ENCODE peak calls at places on chromosome 2, in four cellular contexts. One of them, this sample, is unnamed.

GRCh38 chr2:232389327-232389726 is 10.8 kb downstream of the ALPP start:
- DNase-seq in IMR-90: peak; percentile 6
- DNase-seq in Peyer's patch: no peak
- DNase-seq in activated B cell treated with CpG ODN at 0.5 μM for 24 hours: no peak
- DNase-seq in this sample: no peak

GRCh38 chr2:23452853-23453420 is 68.0 kb downstream of the KLHL29 start:
- DNase-seq in IMR-90: peak; percentile 47
- DNase-seq in Peyer's patch: peak; percentile 53
- DNase-seq in activated B cell treated with CpG ODN at 0.5 μM for 24 hours: no peak
- DNase-seq in this sample: no peak

GRCh38 chr2:64142817-64143153 is 1.4 kb downstream of the PELI1 start:
- DNase-seq in IMR-90: peak; percentile 4
- DNase-seq in Peyer's patch: no peak
- DNase-seq in activated B cell treated with CpG ODN at 0.5 μM for 24 hours: no peak
- DNase-seq in this sample: no peak

GRCh38 chr2:202455114-202455513 is 79.0 kb downstream of the BMPR2 start:
- DNase-seq in IMR-90: no peak
- DNase-seq in Peyer's patch: no peak
- DNase-seq in activated B cell treated with CpG ODN at 0.5 μM for 24 hours: no peak
- DNase-seq in this sample: no peak

GRCh38 chr2:112996635-112997034 is 8.6 kb upstream of the IL36A start:
- DNase-seq in IMR-90: no peak
- DNase-seq in Peyer's patch: peak; percentile 69
- DNase-seq in activated B cell treated with CpG ODN at 0.5 μM for 24 hours: no peak
- DNase-seq in this sample: no peak

GRCh38 chr2:120702751-120703150 is 32.9 kb upstream of the GLI2 start:
- DNase-seq in IMR-90: no peak
- DNase-seq in Peyer's patch: no peak
- DNase-seq in activated B cell treated with CpG ODN at 0.5 μM for 24 hours: no peak
- DNase-seq in this sample: no peak

GRCh38 chr2:238127165-238128060 is 11.1 kb upstream of the KLHL30 start:
- DNase-seq in IMR-90: peak; percentile 65
- DNase-seq in Peyer's patch: no peak
- DNase-seq in activated B cell treated with CpG ODN at 0.5 μM for 24 hours: no peak
- DNase-seq in this sample: no peak

GRCh38 chr2:26843041-26843440 is 4.9 kb upstream of the DPYSL5 start:
- DNase-seq in IMR-90: no peak
- DNase-seq in Peyer's patch: no peak
- DNase-seq in activated B cell treated with CpG ODN at 0.5 μM for 24 hours: no peak
- DNase-seq in this sample: no peak

GRCh38 chr2:183597841-183598240 is 473.6 kb downstream of the NUP35 start:
- DNase-seq in IMR-90: no peak
- DNase-seq in Peyer's patch: no peak
- DNase-seq in activated B cell treated with CpG ODN at 0.5 μM for 24 hours: no peak
- DNase-seq in this sample: no peak

GRCh38 chr2:98691307-98691706 is 39.6 kb downstream of the MGAT4A start:
- DNase-seq in IMR-90: no peak
- DNase-seq in Peyer's patch: no peak
- DNase-seq in activated B cell treated with CpG ODN at 0.5 μM for 24 hours: no peak
- DNase-seq in this sample: no peak

GRCh38 chr2:121888189-121888557 is 132.7 kb downstream of the TSN start:
- DNase-seq in IMR-90: no peak
- DNase-seq in Peyer's patch: no peak
- DNase-seq in activated B cell treated with CpG ODN at 0.5 μM for 24 hours: no peak
- DNase-seq in this sample: no peak

GRCh38 chr2:141316103-141316502 is 814.7 kb downstream of the LRP1B start:
- DNase-seq in IMR-90: no peak
- DNase-seq in Peyer's patch: no peak
- DNase-seq in activated B cell treated with CpG ODN at 0.5 μM for 24 hours: no peak
- DNase-seq in this sample: no peak

GRCh38 chr2:72998234-72998651 is 73.3 kb downstream of the SFXN5 start:
- DNase-seq in IMR-90: no peak
- DNase-seq in Peyer's patch: peak; percentile 10
- DNase-seq in activated B cell treated with CpG ODN at 0.5 μM for 24 hours: peak; percentile 4
- DNase-seq in this sample: no peak

DNA sequence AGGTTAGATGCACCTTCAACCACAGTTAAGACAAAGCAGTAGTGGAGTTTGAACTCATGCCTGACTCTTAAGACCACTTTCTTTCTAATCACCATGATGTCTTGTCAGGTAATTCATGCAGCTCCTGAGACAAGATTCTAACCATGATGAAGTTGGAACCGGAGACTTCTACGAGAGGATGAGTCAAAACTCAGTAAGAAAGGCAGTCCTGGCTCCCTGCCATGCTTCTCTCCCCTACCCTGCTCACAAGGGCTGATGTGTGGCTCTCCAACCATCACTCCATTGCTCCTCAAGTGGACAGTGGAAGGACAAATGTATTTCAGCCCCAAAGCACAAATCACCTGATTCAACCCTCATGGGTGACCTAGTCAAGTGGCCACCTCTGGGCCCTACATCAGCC is 3.2 kb downstream of the CYRIA start:
- DNase-seq in IMR-90: peak; percentile 71
- DNase-seq in Peyer's patch: peak; percentile 66
- DNase-seq in activated B cell treated with CpG ODN at 0.5 μM for 24 hours: no peak
- DNase-seq in this sample: no peak
- TF ChIP-seq CTCF in IMR-90: no peak
- TF ChIP-seq CTCF in Peyer's patch: no peak
- TF ChIP-seq CTCF in activated B cell treated with CpG ODN at 0.5 μM for 24 hours: no peak
- TF ChIP-seq CTCF in this sample: no peak

DNA sequence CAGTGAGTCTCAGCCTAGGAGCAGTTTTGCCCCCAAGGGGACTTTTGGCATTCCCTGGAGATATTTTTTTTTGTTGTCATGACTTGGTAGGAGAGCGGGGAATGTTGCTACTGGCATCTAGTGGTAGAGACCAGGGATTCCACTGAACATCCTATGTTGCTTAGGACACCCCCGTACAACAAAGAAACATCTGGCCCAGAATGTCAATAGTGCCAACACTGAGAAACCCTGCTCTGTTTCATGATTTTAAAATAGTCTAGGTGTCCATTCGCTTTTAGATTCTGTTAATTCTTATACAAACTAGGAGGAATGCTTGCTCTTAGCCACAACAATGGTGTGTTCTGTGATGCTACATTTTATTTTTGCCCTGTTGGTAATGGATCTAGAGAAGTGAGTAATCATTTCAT is 225.8 kb upstream of the SIX3 start:
- DNase-seq in IMR-90: peak; percentile 27
- DNase-seq in Peyer's patch: no peak
- DNase-seq in activated B cell treated with CpG ODN at 0.5 μM for 24 hours: no peak
- DNase-seq in this sample: no peak
- TF ChIP-seq CTCF in IMR-90: peak; percentile 49
- TF ChIP-seq CTCF in Peyer's patch: no peak
- TF ChIP-seq CTCF in activated B cell treated with CpG ODN at 0.5 μM for 24 hours: no peak
- TF ChIP-seq CTCF in this sample: no peak

GRCh38 chr2:168307379-168307778 is 60.0 kb upstream of the STK39 start:
- DNase-seq in IMR-90: no peak
- DNase-seq in Peyer's patch: no peak
- DNase-seq in activated B cell treated with CpG ODN at 0.5 μM for 24 hours: no peak
- DNase-seq in this sample: no peak
- TF ChIP-seq CTCF in IMR-90: no peak
- TF ChIP-seq CTCF in Peyer's patch: no peak
- TF ChIP-seq CTCF in activated B cell treated with CpG ODN at 0.5 μM for 24 hours: no peak
- TF ChIP-seq CTCF in this sample: no peak

GRCh38 chr2:108184421-108184820 is 55.3 kb upstream of the SULT1C3 start:
- DNase-seq in IMR-90: peak; percentile 13
- DNase-seq in Peyer's patch: peak; percentile 48
- DNase-seq in activated B cell treated with CpG ODN at 0.5 μM for 24 hours: no peak
- DNase-seq in this sample: no peak
- TF ChIP-seq CTCF in IMR-90: peak; percentile 29
- TF ChIP-seq CTCF in Peyer's patch: peak; percentile 55
- TF ChIP-seq CTCF in activated B cell treated with CpG ODN at 0.5 μM for 24 hours: no peak
- TF ChIP-seq CTCF in this sample: no peak

DNA sequence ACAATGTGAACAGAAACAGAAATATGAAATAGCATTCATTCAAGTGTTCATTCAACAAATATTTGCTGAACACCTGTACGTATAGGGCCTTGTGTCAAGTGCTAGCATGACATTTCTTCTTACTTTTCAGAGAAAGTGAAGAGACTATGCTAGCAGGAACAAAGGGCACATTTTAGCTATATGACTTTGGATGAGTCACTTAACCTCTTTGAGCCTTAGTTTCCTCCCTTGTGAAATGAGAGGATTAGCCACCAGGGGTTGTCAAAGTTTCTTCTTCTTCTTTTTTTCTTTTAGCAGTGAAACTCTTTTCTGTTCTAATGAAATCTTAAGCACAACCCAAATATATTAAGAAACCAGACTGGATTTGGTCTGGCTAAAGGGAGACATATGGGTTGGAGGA is 53.1 kb downstream of the FIGN start:
- DNase-seq in IMR-90: peak; percentile 55
- DNase-seq in Peyer's patch: no peak
- DNase-seq in activated B cell treated with CpG ODN at 0.5 μM for 24 hours: no peak
- DNase-seq in this sample: no peak
- TF ChIP-seq CTCF in IMR-90: peak; percentile 35
- TF ChIP-seq CTCF in Peyer's patch: no peak
- TF ChIP-seq CTCF in activated B cell treated with CpG ODN at 0.5 μM for 24 hours: no peak
- TF ChIP-seq CTCF in this sample: no peak

GRCh38 chr2:162333968-162334367 is 10.0 kb upstream of the GCA start:
- DNase-seq in IMR-90: peak; percentile 33
- DNase-seq in Peyer's patch: peak; percentile 76
- DNase-seq in activated B cell treated with CpG ODN at 0.5 μM for 24 hours: no peak
- DNase-seq in this sample: no peak
- TF ChIP-seq CTCF in IMR-90: peak; percentile 40
- TF ChIP-seq CTCF in Peyer's patch: peak; percentile 49
- TF ChIP-seq CTCF in activated B cell treated with CpG ODN at 0.5 μM for 24 hours: no peak
- TF ChIP-seq CTCF in this sample: no peak

GRCh38 chr2:217142649-217143266 is 282.9 kb upstream of the TNP1 start:
- DNase-seq in IMR-90: no peak
- DNase-seq in Peyer's patch: no peak
- DNase-seq in activated B cell treated with CpG ODN at 0.5 μM for 24 hours: no peak
- DNase-seq in this sample: no peak
- TF ChIP-seq CTCF in IMR-90: peak; percentile 35
- TF ChIP-seq CTCF in Peyer's patch: peak; percentile 38
- TF ChIP-seq CTCF in activated B cell treated with CpG ODN at 0.5 μM for 24 hours: no peak
- TF ChIP-seq CTCF in this sample: no peak

GRCh38 chr2:28405537-28405936 is 12.9 kb downstream of the FOSL2 start:
- DNase-seq in IMR-90: no peak
- DNase-seq in Peyer's patch: no peak
- DNase-seq in activated B cell treated with CpG ODN at 0.5 μM for 24 hours: no peak
- DNase-seq in this sample: no peak
- TF ChIP-seq CTCF in IMR-90: no peak
- TF ChIP-seq CTCF in Peyer's patch: no peak
- TF ChIP-seq CTCF in activated B cell treated with CpG ODN at 0.5 μM for 24 hours: no peak
- TF ChIP-seq CTCF in this sample: no peak

GRCh38 chr2:3666613-3666975 is 8.6 kb downstream of the ALLC start:
- DNase-seq in IMR-90: no peak
- DNase-seq in Peyer's patch: peak; percentile 11
- DNase-seq in activated B cell treated with CpG ODN at 0.5 μM for 24 hours: no peak
- DNase-seq in this sample: no peak
- TF ChIP-seq CTCF in IMR-90: no peak
- TF ChIP-seq CTCF in Peyer's patch: no peak
- TF ChIP-seq CTCF in activated B cell treated with CpG ODN at 0.5 μM for 24 hours: no peak
- TF ChIP-seq CTCF in this sample: no peak

This sample was measured in mesothelial cell of epicardium.